ENCODE peak calls at places on chromosome 18, in four cellular contexts. X, C, B and Q are unnamed samples.

GRCh38 chr18:44803019-44803650 is 122.4 kb downstream of the SETBP1 start:
- DNase-seq in X (peak), B (peak), C (no peak), Q (no peak)

GRCh38 chr18:22267697-22268096 is 98.3 kb downstream of the GATA6 start:
- DNase-seq in B (no peak), C (no peak), X (no peak), Q (no peak)

GRCh38 chr18:77249583-77250500 is at the start of gene GALR1:
- DNase-seq in C (peak), B (peak), X (no peak), Q (peak)

GRCh38 chr18:60120231-60120630 is 220.4 kb downstream of the PMAIP1 start:
- DNase-seq in C (no peak), B (no peak), X (no peak), Q (no peak)

GRCh38 chr18:8379187-8379941 is 229.9 kb upstream of the RAB12 start:
- DNase-seq in X (no peak), C (no peak), B (no peak), Q (no peak)

GRCh38 chr18:34194239-34194638 is 30.5 kb downstream of the NOL4 start:
- DNase-seq in C (no peak), X (no peak), B (no peak), Q (no peak)

GRCh38 chr18:76977681-76978234 is 154.8 kb downstream of the MBP start:
- DNase-seq in B (no peak), X (peak), C (no peak), Q (no peak)

GRCh38 chr18:9546468-9546867 is 67.9 kb downstream of the PPP4R1 start:
- DNase-seq in C (no peak), B (no peak), X (no peak), Q (no peak)

GRCh38 chr18:67926929-67927864 is 410.7 kb upstream of the DSEL start:
- DNase-seq in X (peak), C (no peak), B (no peak), Q (no peak)

GRCh38 chr18:70322928-70323327 is 34.1 kb downstream of the SOCS6 start:
- DNase-seq in C (no peak), B (peak), X (peak), Q (no peak)

GRCh38 chr18:11025270-11025669 is 124.1 kb downstream of the PIEZO2 start:
- DNase-seq in B (no peak), X (no peak), C (no peak), Q (no peak)

GRCh38 chr18:34461266-34461665 is 236.6 kb upstream of the NOL4 start:
- DNase-seq in X (no peak), C (no peak), B (no peak), Q (no peak)

GRCh38 chr18:59571953-59572352 is 125.3 kb downstream of the CCBE1 start:
- DNase-seq in B (no peak), X (no peak), C (no peak), Q (no peak)

GRCh38 chr18:38174594-38174993 is 609.0 kb upstream of the CELF4 start:
- DNase-seq in X (no peak), C (no peak), B (no peak), Q (no peak)

GRCh38 chr18:8962906-8963635 is 139.4 kb upstream of the NDUFV2 start:
- DNase-seq in B (no peak), C (no peak), X (no peak), Q (no peak)

GRCh38 chr18:28136071-28136470 is 40.9 kb downstream of the CDH2 start:
- DNase-seq in X (no peak), C (no peak), B (no peak), Q (no peak)

GRCh38 chr18:44901283-44901682 is 220.6 kb downstream of the SETBP1 start:
- DNase-seq in X (no peak), C (no peak), B (no peak), Q (no peak)

GRCh38 chr18:70423988-70424387 is 135.1 kb downstream of the SOCS6 start:
- DNase-seq in C (no peak), X (no peak), B (no peak), Q (no peak)

GRCh38 chr18:25873833-25874232 is 216.6 kb downstream of the SS18 start:
- DNase-seq in C (no peak), X (peak), B (no peak), Q (no peak)

GRCh38 chr18:13577091-13577697 is 149.2 kb downstream of the FAM210A start:
- DNase-seq in B (no peak), C (no peak), X (peak), Q (no peak)

GRCh38 chr18:77862358-77862757 is 612.7 kb downstream of the GALR1 start:
- DNase-seq in X (no peak), C (no peak), B (no peak), Q (no peak)

GRCh38 chr18:9091066-9091476 is 11.4 kb upstream of the NDUFV2 start:
- DNase-seq in X (no peak), C (no peak), B (no peak), Q (no peak)

GRCh38 chr18:8742382-8743361 is 37.3 kb downstream of the MTCL1 start:
- DNase-seq in C (no peak), B (no peak), X (no peak), Q (no peak)

GRCh38 chr18:44725300-44726096 is 44.8 kb downstream of the SETBP1 start:
- DNase-seq in B (peak), X (peak), C (no peak), Q (no peak)

GRCh38 chr18:12783524-12783923 is 80.7 kb downstream of the PSMG2 start:
- DNase-seq in B (no peak), C (no peak), X (no peak), Q (no peak)

GRCh38 chr18:62001396-62001795 is 108.6 kb upstream of the RNF152 start:
- DNase-seq in B (no peak), C (no peak), X (no peak), Q (peak)

GRCh38 chr18:60872434-60872833 is 460.8 kb upstream of the CDH20 start:
- DNase-seq in C (no peak), X (no peak), B (no peak), Q (no peak)

GRCh38 chr18:58174285-58174684 is 130.3 kb downstream of the NEDD4L start:
- DNase-seq in C (no peak), X (no peak), B (no peak), Q (peak)

GRCh38 chr18:75554112-75554511 is 126.6 kb upstream of the SMIM21 start:
- DNase-seq in B (no peak), X (no peak), C (no peak), Q (no peak)

GRCh38 chr18:23784811-23785245 is 95.6 kb downstream of the LAMA3 start:
- DNase-seq in B (peak), X (peak), C (no peak), Q (no peak)

GRCh38 chr18:24538421-24539264 is 78.2 kb downstream of the HRH4 start:
- DNase-seq in X (no peak), C (no peak), B (no peak), Q (no peak)

GRCh38 chr18:26865557-26865956 is at the start of gene AQP4:
- DNase-seq in C (no peak), B (no peak), X (no peak), Q (peak)

GRCh38 chr18:74183110-74183509 is 34.8 kb downstream of the TIMM21 start:
- DNase-seq in B (no peak), X (no peak), C (no peak), Q (no peak)

GRCh38 chr18:36757081-36757480 is 71.7 kb downstream of the TPGS2 start:
- DNase-seq in C (peak), X (peak), B (peak), Q (no peak)

DNA sequence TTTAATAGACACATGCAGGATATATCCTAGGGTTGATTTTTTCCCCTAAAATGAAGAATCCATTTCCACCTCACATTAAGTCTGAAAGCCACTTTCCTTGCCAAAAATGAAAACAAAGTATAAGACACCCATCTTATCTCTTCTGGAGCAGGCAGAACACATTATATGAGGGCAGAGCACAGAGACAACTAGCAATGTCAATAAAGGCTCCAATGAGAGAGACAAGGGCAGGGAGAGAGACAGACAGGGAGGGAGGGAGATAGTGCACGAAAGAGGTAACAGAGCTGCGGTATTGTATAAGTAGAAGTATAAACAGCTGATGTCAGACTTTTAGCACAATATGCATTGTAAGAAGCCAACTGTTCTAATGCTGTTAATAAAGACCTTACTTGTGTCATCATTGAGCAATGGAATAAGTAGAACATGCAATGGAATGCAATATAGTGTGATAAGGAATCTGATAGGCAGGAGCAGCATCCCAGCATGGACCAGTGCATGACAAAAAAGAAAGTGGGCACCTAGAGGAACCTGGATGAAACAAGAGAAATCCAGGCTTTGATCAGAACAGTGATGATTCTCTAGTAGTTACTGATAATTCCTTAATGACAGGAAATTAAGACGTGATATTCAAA is 150.6 kb upstream of the TCF4 start:
- DNase-seq in C (no peak), B (no peak), X (no peak), Q (no peak)
- H2BK120ac ChIP-seq in C (no peak), B (no peak), X (no peak), Q (no peak)

DNA sequence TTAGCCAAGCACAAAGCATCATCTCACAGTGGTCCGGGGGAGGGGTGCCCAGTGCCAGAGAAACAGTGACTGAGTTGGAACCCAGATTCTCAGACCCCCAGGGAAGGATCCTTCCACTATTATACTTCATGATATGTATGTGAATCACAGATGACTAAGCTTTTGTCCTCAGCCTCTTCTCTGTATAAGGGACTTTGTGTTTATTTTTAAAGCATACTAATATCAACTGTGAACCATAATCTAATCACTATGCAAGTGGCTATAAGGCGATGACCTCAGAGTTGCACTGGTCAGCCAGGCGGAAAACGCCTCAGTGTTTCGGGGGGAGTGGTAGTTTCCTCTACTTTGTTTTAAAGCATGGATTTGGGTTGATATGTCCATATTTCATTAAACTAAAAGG is 160.4 kb upstream of the TMEM200C start:
- DNase-seq in C (no peak), X (peak), B (peak), Q (no peak)
- H2AFZ ChIP-seq in C (peak), X (no peak), B (no peak), Q (no peak)

GRCh38 chr18:79545255-79545654 is 134.3 kb upstream of the CTDP1 start:
- DNase-seq in B (no peak), C (no peak), X (no peak), Q (no peak)

GRCh38 chr18:79548077-79548450 is 131.5 kb upstream of the CTDP1 start:
- DNase-seq in B (no peak), C (no peak), X (no peak), Q (peak)

GRCh38 chr18:79547413-79548076 is 132.1 kb upstream of the CTDP1 start:
- DNase-seq in X (no peak), B (no peak), C (no peak), Q (peak)

GRCh38 chr18:79545714-79546113 is 133.9 kb upstream of the CTDP1 start:
- DNase-seq in X (no peak), C (no peak), B (no peak), Q (no peak)

DNA sequence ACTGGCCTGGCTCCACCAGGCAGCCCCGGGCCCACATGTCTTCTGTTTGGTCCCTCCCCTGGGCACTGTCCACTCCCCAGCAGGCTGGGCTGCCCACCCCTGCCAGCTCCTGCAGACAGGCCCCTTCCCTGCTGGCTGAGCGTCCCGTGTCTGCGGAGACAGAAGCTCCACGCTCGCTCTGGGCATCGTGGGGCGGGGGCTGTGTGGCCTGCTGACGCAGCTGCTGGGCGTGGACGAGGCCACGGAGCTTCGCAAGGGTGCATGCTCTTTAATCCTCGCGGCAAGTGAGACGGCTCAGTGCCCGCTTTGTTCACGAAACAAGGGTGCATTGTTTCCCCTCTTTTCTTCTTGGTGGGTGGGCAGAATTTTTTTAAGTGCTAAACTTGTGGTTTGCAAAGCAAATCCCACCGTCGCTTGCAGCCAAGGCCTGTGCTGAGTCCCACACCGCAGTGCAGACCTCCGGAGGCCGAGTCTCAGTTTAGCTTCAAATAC is 132.8 kb upstream of the CTDP1 start:
- DNase-seq in C (no peak), B (no peak), X (no peak), Q (peak)
- H2BK120ac ChIP-seq in C (no peak), B (no peak), X (no peak), Q (no peak)

DNA sequence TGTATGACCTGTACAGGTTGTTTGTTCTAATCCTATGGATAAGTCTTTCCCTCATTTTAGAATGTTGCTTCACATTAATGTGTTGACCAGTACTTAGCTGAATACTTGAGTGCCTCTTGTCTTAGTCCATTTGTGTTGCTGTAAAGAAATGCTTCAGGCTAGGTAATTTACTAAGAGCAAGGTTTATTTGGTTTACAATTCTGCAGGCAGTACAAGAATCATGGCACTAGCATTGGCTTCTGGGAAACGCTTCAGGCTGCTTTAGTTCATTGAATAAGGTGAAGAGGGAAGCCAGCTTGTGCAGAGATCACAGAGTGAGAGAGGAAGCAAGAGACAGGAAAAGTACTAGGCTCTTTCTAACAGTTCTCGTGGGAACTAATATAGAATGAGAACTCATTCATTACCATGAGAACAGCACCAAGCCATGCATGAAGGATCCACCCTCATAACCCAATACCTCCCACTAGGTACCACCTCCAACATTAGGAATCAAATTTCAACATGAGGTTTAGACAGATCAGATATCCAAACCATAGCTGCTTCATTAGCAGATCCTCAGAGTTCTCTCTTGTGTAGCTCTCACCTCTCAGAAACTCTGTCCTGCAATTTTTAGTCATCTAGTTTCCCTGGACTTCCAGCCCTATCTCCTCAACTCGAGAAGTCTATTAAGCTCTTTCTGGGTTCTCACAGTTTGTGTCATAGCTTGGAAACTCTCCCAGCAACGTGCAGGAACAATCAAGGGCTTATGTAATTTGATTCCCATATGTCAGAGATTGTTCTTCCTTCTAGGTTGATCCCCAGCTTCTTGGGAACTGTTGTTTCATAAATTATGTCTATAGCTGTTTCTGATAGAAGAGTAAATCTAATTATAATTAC is 2082.3 kb upstream of the CELF4 start:
- DNase-seq in C (no peak), X (peak), B (peak), Q (no peak)
- H2AFZ ChIP-seq in C (peak), X (no peak), B (no peak), Q (no peak)

DNA sequence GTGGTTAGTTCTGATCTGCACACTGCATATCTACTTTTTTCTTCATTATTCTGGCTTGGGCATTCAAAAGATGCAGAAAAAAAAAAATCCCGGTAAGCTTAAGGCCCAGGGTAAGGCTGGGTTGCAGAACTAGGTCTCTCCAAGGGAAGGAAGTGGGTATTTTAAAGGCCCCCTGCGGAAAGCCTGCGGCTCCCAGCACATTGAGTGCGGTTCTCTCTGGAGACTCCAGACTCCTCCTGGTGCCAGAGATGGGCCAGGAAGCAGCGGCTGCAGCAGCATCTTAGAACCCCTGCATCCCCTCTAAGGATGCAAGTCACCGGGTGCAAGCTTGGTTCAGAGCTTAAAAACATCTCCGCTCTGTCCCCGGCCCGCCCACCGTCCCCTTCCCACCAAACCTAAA is 49.5 kb downstream of the TGIF1 start:
- DNase-seq in B (peak), X (no peak), C (no peak), Q (peak)
- H2BK120ac ChIP-seq in B (no peak), X (no peak), C (no peak), Q (no peak)

GRCh38 chr18:57116598-57117132 is 30.2 kb upstream of the BOD1L2 start:
- DNase-seq in C (no peak), X (no peak), B (no peak), Q (no peak)
- H2AFZ ChIP-seq in C (no peak), X (no peak), B (no peak), Q (no peak)

GRCh38 chr18:48975817-48976649 is 25.3 kb upstream of the SMAD7 start:
- DNase-seq in X (peak), B (peak), C (peak), Q (no peak)
- H2BK120ac ChIP-seq in X (peak), B (peak), C (no peak), Q (no peak)